ENCODE peak calls at places on chromosomes 6 and 20, in five cellular contexts. Y is cardiac fibroblast; E is naive thymus-derived CD4-positive, alpha-beta T cell; G is activated CD4-positive, alpha-beta memory T cell treated with anti-CD3 and anti-CD28 coated beads, Interleukin-2, amount 10 ng/mL, durations not matched to agents 7 days and 5 days; S is activated effector memory CD4-positive, alpha-beta T cell treated with Interleukin-2 at 50 U/mL for 16 hours. X is an unnamed sample.

GRCh38 chr6:16725145-16725864 is 36.0 kb downstream of the ATXN1 start:
- DNase-seq in G (no peak), Y (peak), S (no peak), E (no peak), X (no peak)

GRCh38 chr6:34065470-34066283 is 80.2 kb downstream of the GRM4 start:
- DNase-seq in Y (no peak), G (no peak), S (no peak), E (no peak), X (peak)

GRCh38 chr6:40506956-40507355 is 80.2 kb downstream of the LRFN2 start:
- DNase-seq in Y (no peak), E (no peak), G (no peak), S (no peak), X (no peak)

GRCh38 chr20:1802385-1803215 is 92.6 kb upstream of the SIRPA start:
- DNase-seq in S (no peak), G (peak), E (peak), Y (peak), X (peak)

GRCh38 chr20:8094845-8095244 is 37.2 kb upstream of the PLCB1 start:
- DNase-seq in E (no peak), Y (peak), G (no peak), S (no peak), X (no peak)

GRCh38 chr20:47357296-47358051 is 975 bp upstream of the ZMYND8 start:
- DNase-seq in G (peak), E (peak), S (peak), Y (peak), X (peak)

GRCh38 chr6:109379706-109380105 is 2.6 kb downstream of the CD164 start:
- DNase-seq in Y (peak), S (no peak), G (no peak), E (no peak), X (no peak)

GRCh38 chr6:8054276-8054675 is 9.9 kb downstream of the BLOC1S5 start:
- DNase-seq in G (no peak), Y (peak), E (no peak), S (no peak), X (no peak)

GRCh38 chr6:118296129-118296852 is 251.8 kb upstream of the PLN start:
- DNase-seq in E (no peak), G (no peak), Y (no peak), S (no peak), X (no peak)

GRCh38 chr20:63501818-63502670 is 3.2 kb upstream of the EEF1A2 start:
- DNase-seq in Y (no peak), G (no peak), S (no peak), E (no peak), X (peak)

GRCh38 chr20:35883778-35884540 is 70.3 kb downstream of the SCAND1 start:
- DNase-seq in S (peak), G (peak), E (peak), Y (peak), X (peak)

GRCh38 chr6:40722081-40722480 is 134.9 kb upstream of the LRFN2 start:
- DNase-seq in E (no peak), S (no peak), Y (no peak), G (no peak), X (no peak)

GRCh38 chr20:62776692-62777527 is 19.4 kb upstream of the MRGBP start:
- DNase-seq in S (peak), G (peak), Y (peak), E (no peak), X (peak)

GRCh38 chr6:35804996-35805736 is at the start of gene LHFPL5:
- DNase-seq in E (peak), S (peak), Y (no peak), G (peak), X (peak)

GRCh38 chr20:568865-569415 is 25.4 kb upstream of the CSNK2A1 start:
- DNase-seq in G (no peak), E (no peak), S (no peak), Y (no peak), X (no peak)

GRCh38 chr6:7409740-7410139 is 20.1 kb downstream of the RIOK1 start:
- DNase-seq in Y (no peak), S (no peak), G (no peak), E (no peak), X (no peak)

GRCh38 chr6:68025764-68026163 is 609.3 kb upstream of the ADGRB3 start:
- DNase-seq in E (no peak), G (no peak), Y (no peak), S (no peak), X (no peak)

GRCh38 chr20:52746190-52746589 is 226.0 kb upstream of the TSHZ2 start:
- DNase-seq in E (no peak), S (no peak), G (no peak), Y (no peak), X (no peak)

GRCh38 chr20:62258499-62259293 is 20.4 kb downstream of the OSBPL2 start:
- DNase-seq in G (no peak), S (no peak), Y (peak), E (no peak), X (peak)

GRCh38 chr6:4383910-4384637 is 248.7 kb upstream of the ECI2 start:
- DNase-seq in Y (peak), E (no peak), S (no peak), G (no peak), X (no peak)

GRCh38 chr20:41446471-41446870 is 79.9 kb upstream of the EMILIN3 start:
- DNase-seq in S (no peak), G (no peak), Y (no peak), E (no peak), X (no peak)

GRCh38 chr20:8424986-8425385 is 292.9 kb downstream of the PLCB1 start:
- DNase-seq in S (no peak), E (no peak), G (no peak), Y (no peak), X (no peak)

GRCh38 chr20:24653306-24653705 is 183.9 kb downstream of the SYNDIG1 start:
- DNase-seq in Y (peak), E (no peak), S (no peak), G (no peak), X (no peak)

GRCh38 chr20:3239026-3239866 is at the start of gene SLC4A11:
- DNase-seq in Y (peak), S (peak), E (peak), G (peak), X (peak)

GRCh38 chr6:37501632-37502466 is 2.2 kb upstream of the CCDC167 start:
- DNase-seq in E (no peak), S (no peak), G (peak), Y (no peak), X (no peak)

GRCh38 chr6:46011241-46012085 is 4.2 kb downstream of the CLIC5 start:
- DNase-seq in E (peak), S (peak), Y (no peak), G (peak), X (no peak)

GRCh38 chr6:73566954-73567591 is 46.2 kb upstream of the EEF1A1 start:
- DNase-seq in G (no peak), S (no peak), E (no peak), Y (peak), X (no peak)

GRCh38 chr20:19828233-19828632 is 70.2 kb downstream of the RIN2 start:
- DNase-seq in S (no peak), E (no peak), Y (peak), G (peak), X (no peak)

GRCh38 chr6:26536571-26537159 is 1.5 kb upstream of the HMGN4 start:
- DNase-seq in S (no peak), Y (peak), E (peak), G (peak), X (peak)

GRCh38 chr6:118843685-118844390 is 50.1 kb upstream of the ASF1A start:
- DNase-seq in G (no peak), E (no peak), S (no peak), Y (peak), X (no peak)

X was measured in cerebellar cortex.